ENCODE peak calls at places on chromosomes 3 and 15, in six cellular contexts. Q is H9, Z is H1, S is neuronal stem cell, L is IMR-90, B is mesenchymal stem cell. R is an unnamed sample.

GRCh38 chr3:195227871-195228270 is 43.1 kb downstream of the XXYLT1 start:
- DNase-seq in Q (no peak), Z (peak; percentile 31), S (no peak), L (no peak), B (no peak), R (peak; percentile 62)

GRCh38 chr15:34644061-34644460 is 60.6 kb upstream of the GOLGA8B start:
- DNase-seq in Q (no peak), Z (no peak), S (no peak), L (peak; percentile 98), B (peak; percentile 69), R (no peak)

GRCh38 chr3:186440850-186441249 is 78.8 kb upstream of the DGKG start:
- DNase-seq in Q (no peak), Z (peak; percentile 34), S (no peak), L (no peak), B (no peak), R (no peak)

GRCh38 chr15:101426761-101427333 is 62.7 kb downstream of the PCSK6 start:
- DNase-seq in Q (no peak), Z (peak; percentile 48), S (no peak), L (no peak), B (no peak), R (no peak)

GRCh38 chr3:169478566-169479313 is 184.8 kb downstream of the MECOM start:
- DNase-seq in Q (no peak), Z (no peak), S (no peak), L (peak; percentile 14), B (peak; percentile 1), R (peak; percentile 35)

GRCh38 chr15:72319360-72319984 is 485 bp downstream of the CELF6 start:
- DNase-seq in Q (peak; percentile 93), Z (peak; percentile 90), S (peak; percentile 91), L (peak; percentile 47), B (peak; percentile 66), R (peak; percentile 68)

GRCh38 chr3:193240436-193240849 is 579 bp upstream of the PLAAT1 start:
- DNase-seq in Q (peak; percentile 67), Z (no peak), S (no peak), L (no peak), B (peak; percentile 22), R (no peak)

GRCh38 chr3:150020527-150020926 is 49.8 kb upstream of the PFN2 start:
- DNase-seq in Q (no peak), Z (no peak), S (no peak), L (peak; percentile 76), B (peak; percentile 36), R (peak; percentile 65)

GRCh38 chr3:184907941-184908649 is 96.1 kb downstream of the VPS8 start:
- DNase-seq in Q (peak; percentile 56), Z (peak; percentile 57), S (no peak), L (no peak), B (no peak), R (no peak)
- H3K14ac ChIP-seq in Q (peak overlapping the region; percentile 12), Z (peak overlapping the region; percentile 66), S (no peak overlapping the region), L (no peak overlapping the region), B (no peak overlapping the region), R (no peak overlapping the region)

DNA sequence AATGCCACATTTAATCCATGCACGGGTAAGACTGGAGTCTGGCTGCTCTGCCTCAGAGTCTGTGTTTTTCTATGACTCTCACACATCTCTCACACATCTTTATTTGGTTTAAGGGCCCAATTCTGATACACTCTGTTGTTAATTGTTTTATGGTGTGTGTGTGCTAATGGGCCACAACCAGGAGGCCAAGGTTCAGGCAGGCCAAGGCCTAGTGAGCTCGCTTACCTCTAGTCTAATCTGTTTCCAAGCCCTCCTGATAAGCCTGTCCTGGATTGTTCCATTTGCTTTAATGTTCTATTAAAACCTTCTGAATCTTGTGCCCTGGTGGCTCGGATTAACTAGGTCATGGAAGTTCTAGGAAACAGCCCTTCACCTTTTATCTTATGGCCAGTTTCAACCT is 445.4 kb upstream of the DPH6 start:
- DNase-seq in Q (no peak), Z (no peak), S (no peak), L (no peak), B (no peak), R (no peak)
- H3K14ac ChIP-seq in Q (no peak overlapping the region), Z (no peak overlapping the region), S (no peak overlapping the region), L (no peak overlapping the region), B (no peak overlapping the region), R (no peak overlapping the region)

GRCh38 chr3:30341851-30342250 is 264.6 kb upstream of the TGFBR2 start:
- DNase-seq in Q (no peak), Z (no peak), S (no peak), L (no peak), B (peak; percentile 57), R (no peak)
- H3K14ac ChIP-seq in Q (no peak overlapping the region), Z (no peak overlapping the region), S (no peak overlapping the region), L (peak overlapping the region; percentile 97), B (no peak overlapping the region), R (no peak overlapping the region)

GRCh38 chr3:128524374-128525299 is 31.6 kb upstream of the GATA2 start:
- DNase-seq in Q (peak; percentile 16), Z (no peak), S (no peak), L (no peak), B (no peak), R (no peak)
- H3K14ac ChIP-seq in Q (no peak overlapping the region), Z (no peak overlapping the region), S (no peak overlapping the region), L (no peak overlapping the region), B (no peak overlapping the region), R (no peak overlapping the region)

GRCh38 chr15:23690015-23690414 is 2.9 kb upstream of the NDN start:
- DNase-seq in Q (no peak), Z (no peak), S (no peak), L (no peak), B (no peak), R (no peak)
- H3K14ac ChIP-seq in Q (no peak overlapping the region), Z (no peak overlapping the region), S (no peak overlapping the region), L (no peak overlapping the region), B (no peak overlapping the region), R (no peak overlapping the region)

GRCh38 chr3:184742676-184743135 is 30.8 kb upstream of the MAGEF1 start:
- DNase-seq in Q (no peak), Z (no peak), S (peak; percentile 31), L (no peak), B (no peak), R (no peak)

GRCh38 chr3:184740509-184741258 is 28.8 kb upstream of the MAGEF1 start:
- DNase-seq in Q (peak; percentile 24), Z (no peak), S (no peak), L (peak; percentile 69), B (peak; percentile 60), R (no peak)

GRCh38 chr3:184741259-184741556 is 29.3 kb upstream of the MAGEF1 start:
- DNase-seq in Q (no peak), Z (no peak), S (no peak), L (no peak), B (no peak), R (no peak)

GRCh38 chr3:184743248-184743647 is 31.4 kb upstream of the MAGEF1 start:
- DNase-seq in Q (no peak), Z (no peak), S (no peak), L (no peak), B (no peak), R (no peak)

GRCh38 chr3:184741798-184742675 is 30.2 kb upstream of the MAGEF1 start:
- DNase-seq in Q (peak; percentile 22), Z (no peak), S (no peak), L (no peak), B (no peak), R (no peak)
- H3K14ac ChIP-seq in Q (no peak overlapping the region), Z (no peak overlapping the region), S (no peak overlapping the region), L (no peak overlapping the region), B (no peak overlapping the region), R (no peak overlapping the region)

DNA sequence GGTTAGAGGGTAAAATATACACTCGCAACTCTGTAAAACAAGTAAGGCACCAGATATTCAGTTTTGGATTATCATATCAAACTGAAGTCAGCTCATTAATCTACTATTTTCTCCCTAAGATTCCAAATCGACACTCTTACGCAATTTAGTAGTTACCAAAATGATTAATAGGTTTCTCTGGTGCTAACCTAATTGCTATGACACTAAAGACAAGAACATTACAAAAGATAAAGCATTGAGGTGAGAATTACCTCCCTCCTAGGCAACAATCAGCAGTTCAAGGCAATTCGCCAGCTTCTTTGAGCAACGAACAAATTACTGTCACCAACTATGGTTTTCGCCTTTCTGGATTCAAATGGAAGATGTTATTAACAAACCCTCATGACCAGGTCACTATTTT is 1305.0 kb downstream of the ROBO2 start:
- DNase-seq in Q (no peak), Z (no peak), S (no peak), L (no peak), B (no peak), R (no peak)
- H3K14ac ChIP-seq in Q (no peak overlapping the region), Z (no peak overlapping the region), S (no peak overlapping the region), L (no peak overlapping the region), B (no peak overlapping the region), R (no peak overlapping the region)

DNA sequence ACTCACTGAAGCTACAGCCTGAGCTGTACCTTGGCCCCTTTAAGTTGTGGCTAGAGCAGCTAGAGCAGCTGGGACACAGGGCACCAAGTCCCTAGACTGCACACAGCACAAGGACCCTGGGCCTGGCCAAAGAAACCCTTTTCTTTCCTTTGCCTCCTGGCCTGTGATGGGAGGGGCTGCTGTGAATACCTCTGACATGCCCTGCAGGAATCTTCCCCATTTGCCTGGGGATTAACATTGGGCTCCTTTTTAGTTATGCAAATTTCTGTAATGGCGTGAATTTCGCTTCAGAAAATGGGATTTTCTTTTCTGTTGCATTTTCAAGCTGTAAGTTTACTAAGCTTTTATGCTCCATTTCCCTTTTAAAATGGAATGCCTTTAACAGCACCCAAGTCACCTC is 611.2 kb upstream of the ARPP21 start:
- DNase-seq in Q (no peak), Z (no peak), S (no peak), L (no peak), B (no peak), R (no peak)
- H3K14ac ChIP-seq in Q (no peak overlapping the region), Z (no peak overlapping the region), S (peak overlapping the region; percentile 56), L (no peak overlapping the region), B (no peak overlapping the region), R (no peak overlapping the region)